ENCODE peak calls at places on chromosomes 3 and 15, in nine cellular contexts. One of them, this sample, is unnamed.

GRCh38 chr3:114384558-114384903 is 90.7 kb downstream of the TIGIT start:
- DNase-seq in tibial artery: no peak
- DNase-seq in lower lobe of right lung: no peak
- DNase-seq in omental fat pad: no peak
- DNase-seq in fibroblast of pulmonary artery: no peak
- DNase-seq in fibroblast of the aortic adventitia: no peak
- DNase-seq in IMR-90: no peak
- DNase-seq in AG09309: no peak
- DNase-seq in B cell: no peak
- DNase-seq in this sample: no peak

GRCh38 chr3:130405956-130406355 is 60.5 kb downstream of the COL6A5 start:
- DNase-seq in fibroblast of the aortic adventitia: no peak
- DNase-seq in tibial artery: no peak
- DNase-seq in fibroblast of pulmonary artery: no peak
- DNase-seq in AG09309: no peak
- DNase-seq in lower lobe of right lung: no peak
- DNase-seq in omental fat pad: no peak
- DNase-seq in IMR-90: no peak
- DNase-seq in B cell: no peak
- DNase-seq in this sample: no peak

GRCh38 chr3:113541519-113541918 is 9.2 kb downstream of the SIDT1 start:
- DNase-seq in IMR-90: no peak
- DNase-seq in omental fat pad: no peak
- DNase-seq in AG09309: no peak
- DNase-seq in lower lobe of right lung: no peak
- DNase-seq in tibial artery: no peak
- DNase-seq in fibroblast of the aortic adventitia: no peak
- DNase-seq in B cell: no peak
- DNase-seq in fibroblast of pulmonary artery: no peak
- DNase-seq in this sample: no peak

GRCh38 chr3:11764931-11765363 is 81.7 kb downstream of the TAMM41 start:
- DNase-seq in omental fat pad: no peak
- DNase-seq in tibial artery: no peak
- DNase-seq in fibroblast of pulmonary artery: peak
- DNase-seq in fibroblast of the aortic adventitia: peak
- DNase-seq in AG09309: peak
- DNase-seq in lower lobe of right lung: no peak
- DNase-seq in IMR-90: peak
- DNase-seq in B cell: no peak
- DNase-seq in this sample: no peak

GRCh38 chr3:50192689-50193141 is 1.3 kb downstream of the GNAT1 start:
- DNase-seq in B cell: peak
- DNase-seq in IMR-90: peak
- DNase-seq in tibial artery: peak
- DNase-seq in omental fat pad: peak
- DNase-seq in fibroblast of the aortic adventitia: peak
- DNase-seq in fibroblast of pulmonary artery: peak
- DNase-seq in AG09309: no peak
- DNase-seq in lower lobe of right lung: peak
- DNase-seq in this sample: peak

GRCh38 chr3:101861978-101862421 is 12.7 kb downstream of the NFKBIZ start:
- DNase-seq in AG09309: no peak
- DNase-seq in fibroblast of pulmonary artery: no peak
- DNase-seq in IMR-90: no peak
- DNase-seq in tibial artery: no peak
- DNase-seq in B cell: no peak
- DNase-seq in lower lobe of right lung: no peak
- DNase-seq in omental fat pad: no peak
- DNase-seq in fibroblast of the aortic adventitia: peak
- DNase-seq in this sample: no peak

GRCh38 chr15:31402511-31403056 is 75.9 kb downstream of the KLF13 start:
- DNase-seq in B cell: no peak
- DNase-seq in AG09309: peak
- DNase-seq in omental fat pad: no peak
- DNase-seq in tibial artery: peak
- DNase-seq in IMR-90: peak
- DNase-seq in fibroblast of pulmonary artery: peak
- DNase-seq in fibroblast of the aortic adventitia: peak
- DNase-seq in lower lobe of right lung: no peak
- DNase-seq in this sample: peak

GRCh38 chr15:100463515-100463914 is 65.2 kb downstream of the CERS3 start:
- DNase-seq in fibroblast of the aortic adventitia: no peak
- DNase-seq in IMR-90: no peak
- DNase-seq in tibial artery: no peak
- DNase-seq in lower lobe of right lung: no peak
- DNase-seq in omental fat pad: no peak
- DNase-seq in fibroblast of pulmonary artery: no peak
- DNase-seq in AG09309: no peak
- DNase-seq in B cell: no peak
- DNase-seq in this sample: no peak

GRCh38 chr15:28169361-28169760 is 70.2 kb upstream of the OCA2 start:
- DNase-seq in lower lobe of right lung: no peak
- DNase-seq in AG09309: no peak
- DNase-seq in IMR-90: no peak
- DNase-seq in fibroblast of the aortic adventitia: peak
- DNase-seq in fibroblast of pulmonary artery: no peak
- DNase-seq in tibial artery: no peak
- DNase-seq in omental fat pad: no peak
- DNase-seq in B cell: no peak
- DNase-seq in this sample: no peak

GRCh38 chr3:137224464-137224863 is 266.7 kb downstream of the IL20RB start:
- DNase-seq in B cell: no peak
- DNase-seq in AG09309: no peak
- DNase-seq in fibroblast of the aortic adventitia: no peak
- DNase-seq in tibial artery: no peak
- DNase-seq in lower lobe of right lung: no peak
- DNase-seq in IMR-90: no peak
- DNase-seq in omental fat pad: no peak
- DNase-seq in fibroblast of pulmonary artery: no peak
- DNase-seq in this sample: no peak

GRCh38 chr15:72554471-72555425 is 80.6 kb downstream of the ARIH1 start:
- DNase-seq in omental fat pad: no peak
- DNase-seq in tibial artery: no peak
- DNase-seq in AG09309: no peak
- DNase-seq in fibroblast of the aortic adventitia: peak
- DNase-seq in lower lobe of right lung: no peak
- DNase-seq in IMR-90: peak
- DNase-seq in fibroblast of pulmonary artery: peak
- DNase-seq in B cell: no peak
- DNase-seq in this sample: no peak

GRCh38 chr3:35800960-35801459 is 161.7 kb downstream of the ARPP21 start:
- DNase-seq in lower lobe of right lung: no peak
- DNase-seq in B cell: no peak
- DNase-seq in tibial artery: no peak
- DNase-seq in fibroblast of pulmonary artery: no peak
- DNase-seq in AG09309: no peak
- DNase-seq in omental fat pad: no peak
- DNase-seq in fibroblast of the aortic adventitia: no peak
- DNase-seq in IMR-90: no peak
- DNase-seq in this sample: no peak

GRCh38 chr3:193544289-193544688 is 10.4 kb downstream of the ATP13A4 start:
- DNase-seq in IMR-90: no peak
- DNase-seq in AG09309: no peak
- DNase-seq in fibroblast of the aortic adventitia: no peak
- DNase-seq in lower lobe of right lung: no peak
- DNase-seq in fibroblast of pulmonary artery: no peak
- DNase-seq in tibial artery: no peak
- DNase-seq in omental fat pad: no peak
- DNase-seq in B cell: no peak
- DNase-seq in this sample: no peak
- TF ChIP-seq CTCF in IMR-90: no peak
- TF ChIP-seq CTCF in AG09309: no peak
- TF ChIP-seq CTCF in fibroblast of the aortic adventitia: no peak
- TF ChIP-seq CTCF in lower lobe of right lung: no peak
- TF ChIP-seq CTCF in fibroblast of pulmonary artery: no peak
- TF ChIP-seq CTCF in tibial artery: no peak
- TF ChIP-seq CTCF in omental fat pad: no peak
- TF ChIP-seq CTCF in B cell: no peak
- TF ChIP-seq CTCF in this sample: no peak

GRCh38 chr3:39103324-39103693 is 4.1 kb downstream of the GORASP1 start:
- DNase-seq in lower lobe of right lung: no peak
- DNase-seq in AG09309: no peak
- DNase-seq in tibial artery: no peak
- DNase-seq in B cell: no peak
- DNase-seq in fibroblast of pulmonary artery: no peak
- DNase-seq in omental fat pad: no peak
- DNase-seq in fibroblast of the aortic adventitia: no peak
- DNase-seq in IMR-90: no peak
- DNase-seq in this sample: no peak
- TF ChIP-seq CTCF in lower lobe of right lung: no peak
- TF ChIP-seq CTCF in AG09309: peak
- TF ChIP-seq CTCF in tibial artery: no peak
- TF ChIP-seq CTCF in B cell: no peak
- TF ChIP-seq CTCF in fibroblast of pulmonary artery: peak
- TF ChIP-seq CTCF in omental fat pad: no peak
- TF ChIP-seq CTCF in fibroblast of the aortic adventitia: no peak
- TF ChIP-seq CTCF in IMR-90: peak
- TF ChIP-seq CTCF in this sample: no peak

GRCh38 chr3:121992601-121993560 is 29.2 kb downstream of the ILDR1 start:
- DNase-seq in fibroblast of the aortic adventitia: no peak
- DNase-seq in omental fat pad: no peak
- DNase-seq in fibroblast of pulmonary artery: no peak
- DNase-seq in IMR-90: no peak
- DNase-seq in tibial artery: no peak
- DNase-seq in B cell: peak
- DNase-seq in AG09309: no peak
- DNase-seq in lower lobe of right lung: no peak
- DNase-seq in this sample: peak

GRCh38 chr3:121985841-121986240 is 36.2 kb downstream of the ILDR1 start:
- DNase-seq in AG09309: no peak
- DNase-seq in IMR-90: no peak
- DNase-seq in fibroblast of pulmonary artery: no peak
- DNase-seq in B cell: no peak
- DNase-seq in omental fat pad: no peak
- DNase-seq in fibroblast of the aortic adventitia: no peak
- DNase-seq in tibial artery: no peak
- DNase-seq in lower lobe of right lung: no peak
- DNase-seq in this sample: no peak

GRCh38 chr3:121988146-121988545 is 33.9 kb downstream of the ILDR1 start:
- DNase-seq in omental fat pad: no peak
- DNase-seq in AG09309: no peak
- DNase-seq in lower lobe of right lung: no peak
- DNase-seq in tibial artery: no peak
- DNase-seq in fibroblast of the aortic adventitia: no peak
- DNase-seq in IMR-90: no peak
- DNase-seq in B cell: no peak
- DNase-seq in fibroblast of pulmonary artery: no peak
- DNase-seq in this sample: no peak

GRCh38 chr3:121995190-121996137 is 26.6 kb downstream of the ILDR1 start:
- DNase-seq in fibroblast of pulmonary artery: peak
- DNase-seq in omental fat pad: no peak
- DNase-seq in IMR-90: peak
- DNase-seq in fibroblast of the aortic adventitia: peak
- DNase-seq in AG09309: peak
- DNase-seq in tibial artery: peak
- DNase-seq in lower lobe of right lung: peak
- DNase-seq in B cell: peak
- DNase-seq in this sample: peak

DNA sequence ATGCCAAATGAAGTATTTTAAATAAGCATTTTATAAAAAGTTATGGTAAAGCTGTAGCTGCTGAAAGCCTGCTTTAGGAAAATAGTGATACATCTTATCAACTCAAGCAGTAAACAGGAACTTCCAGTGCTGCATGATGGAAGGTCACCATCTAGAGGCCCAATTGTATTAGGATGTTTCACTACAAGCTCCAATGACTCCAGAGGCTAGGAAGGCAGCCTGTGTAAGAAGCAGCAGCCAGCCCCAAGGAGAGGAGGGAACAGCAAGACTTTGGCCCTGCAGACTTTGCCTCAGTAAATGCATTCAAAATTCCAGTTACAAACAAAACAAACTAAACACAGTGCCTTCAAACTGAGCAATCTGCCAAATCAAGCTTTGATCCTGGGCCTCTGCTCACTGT is 32.1 kb downstream of the ILDR1 start:
- DNase-seq in omental fat pad: no peak
- DNase-seq in lower lobe of right lung: no peak
- DNase-seq in fibroblast of pulmonary artery: peak
- DNase-seq in AG09309: no peak
- DNase-seq in tibial artery: no peak
- DNase-seq in fibroblast of the aortic adventitia: no peak
- DNase-seq in IMR-90: no peak
- DNase-seq in B cell: no peak
- DNase-seq in this sample: no peak
- TF ChIP-seq CTCF in omental fat pad: no peak
- TF ChIP-seq CTCF in lower lobe of right lung: no peak
- TF ChIP-seq CTCF in fibroblast of pulmonary artery: no peak
- TF ChIP-seq CTCF in AG09309: no peak
- TF ChIP-seq CTCF in tibial artery: no peak
- TF ChIP-seq CTCF in fibroblast of the aortic adventitia: no peak
- TF ChIP-seq CTCF in IMR-90: no peak
- TF ChIP-seq CTCF in B cell: no peak
- TF ChIP-seq CTCF in this sample: no peak

DNA sequence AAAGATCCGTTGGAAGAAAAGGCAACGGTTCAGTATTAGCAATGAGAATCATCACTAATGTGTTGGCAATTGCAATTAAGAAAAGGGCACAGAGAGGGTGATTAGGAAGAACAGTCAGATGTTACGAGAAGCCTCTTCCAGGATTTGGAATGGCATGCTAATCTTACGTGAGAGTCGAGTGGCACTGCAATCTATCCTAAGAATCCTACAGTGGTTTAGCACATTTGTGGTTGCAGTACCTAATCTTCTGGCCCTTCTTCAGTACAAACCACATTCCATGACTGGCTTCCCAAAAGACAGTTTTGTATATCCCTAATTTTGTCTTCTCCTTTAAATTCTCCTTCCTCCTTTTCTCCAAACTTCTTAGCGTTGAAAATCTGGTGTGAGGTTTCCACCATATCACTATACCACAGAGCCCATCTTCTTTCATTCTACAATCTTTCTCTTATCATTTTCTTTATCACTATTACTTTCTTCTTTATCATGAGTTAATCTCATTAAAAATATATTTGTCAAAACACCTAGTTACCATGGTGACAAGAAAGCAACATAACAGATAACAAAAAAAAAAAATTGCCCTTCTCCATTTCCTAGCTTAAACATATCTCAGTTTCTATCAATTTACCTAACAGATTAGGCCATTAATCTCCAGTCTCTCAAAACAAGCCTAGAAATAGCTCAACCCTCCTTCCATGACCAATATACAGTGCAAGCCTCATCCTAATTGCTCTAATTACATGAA is 60.1 kb downstream of the IGSF11 start:
- DNase-seq in fibroblast of the aortic adventitia: no peak
- DNase-seq in omental fat pad: no peak
- DNase-seq in IMR-90: no peak
- DNase-seq in lower lobe of right lung: no peak
- DNase-seq in AG09309: no peak
- DNase-seq in fibroblast of pulmonary artery: no peak
- DNase-seq in B cell: no peak
- DNase-seq in tibial artery: no peak
- DNase-seq in this sample: no peak
- TF ChIP-seq CTCF in fibroblast of the aortic adventitia: no peak
- TF ChIP-seq CTCF in omental fat pad: no peak
- TF ChIP-seq CTCF in IMR-90: no peak
- TF ChIP-seq CTCF in lower lobe of right lung: no peak
- TF ChIP-seq CTCF in AG09309: no peak
- TF ChIP-seq CTCF in fibroblast of pulmonary artery: no peak
- TF ChIP-seq CTCF in B cell: no peak
- TF ChIP-seq CTCF in tibial artery: no peak
- TF ChIP-seq CTCF in this sample: no peak